ENCODE peak calls at places on chromosomes 7 and 10, in five cellular contexts. One of them, this sample, is unnamed.

GRCh38 chr7:29207023-29207422 is 12.4 kb downstream of the CHN2 start:
- DNase-seq in Peyer's patch: no peak
- DNase-seq in cardiac muscle cell: no peak
- DNase-seq in uterus: no peak
- DNase-seq in SK-N-SH: no peak
- DNase-seq in this sample: no peak

GRCh38 chr10:91312031-91312733 is 91.7 kb downstream of the PCGF5 start:
- DNase-seq in cardiac muscle cell: no peak
- DNase-seq in uterus: no peak
- DNase-seq in Peyer's patch: no peak
- DNase-seq in SK-N-SH: no peak
- DNase-seq in this sample: no peak

GRCh38 chr7:39504963-39505362 is 61.2 kb upstream of the YAE1 start:
- DNase-seq in SK-N-SH: no peak
- DNase-seq in cardiac muscle cell: peak; percentile 31
- DNase-seq in Peyer's patch: no peak
- DNase-seq in uterus: no peak
- DNase-seq in this sample: no peak

GRCh38 chr7:157690833-157691382 is 354.1 kb downstream of the DNAJB6 start:
- DNase-seq in uterus: no peak
- DNase-seq in SK-N-SH: peak; percentile 99
- DNase-seq in Peyer's patch: peak; percentile 57
- DNase-seq in cardiac muscle cell: peak; percentile 91
- DNase-seq in this sample: no peak

GRCh38 chr10:3464760-3465405 is 292.3 kb upstream of the PITRM1 start:
- DNase-seq in SK-N-SH: no peak
- DNase-seq in uterus: no peak
- DNase-seq in cardiac muscle cell: peak; percentile 62
- DNase-seq in Peyer's patch: no peak
- DNase-seq in this sample: no peak

GRCh38 chr7:127678947-127679346 is 27.0 kb downstream of the SND1 start:
- DNase-seq in Peyer's patch: no peak
- DNase-seq in cardiac muscle cell: peak; percentile 21
- DNase-seq in uterus: no peak
- DNase-seq in SK-N-SH: no peak
- DNase-seq in this sample: no peak

GRCh38 chr10:88156341-88156740 is 292.9 kb downstream of the PTEN start:
- DNase-seq in SK-N-SH: no peak
- DNase-seq in uterus: no peak
- DNase-seq in Peyer's patch: no peak
- DNase-seq in cardiac muscle cell: no peak
- DNase-seq in this sample: no peak

GRCh38 chr7:73742753-73743641 is 4.4 kb upstream of the ABHD11 start:
- DNase-seq in SK-N-SH: peak; percentile 44
- DNase-seq in cardiac muscle cell: no peak
- DNase-seq in uterus: no peak
- DNase-seq in Peyer's patch: peak; percentile 98
- DNase-seq in this sample: no peak

GRCh38 chr7:73715648-73716317 is 3.7 kb downstream of the STX1A start:
- DNase-seq in Peyer's patch: no peak
- DNase-seq in cardiac muscle cell: peak; percentile 83
- DNase-seq in uterus: no peak
- DNase-seq in SK-N-SH: no peak
- DNase-seq in this sample: no peak

GRCh38 chr10:124149681-124150080 is 56.3 kb upstream of the CHST15 start:
- DNase-seq in Peyer's patch: no peak
- DNase-seq in cardiac muscle cell: no peak
- DNase-seq in uterus: no peak
- DNase-seq in SK-N-SH: peak; percentile 41
- DNase-seq in this sample: no peak

GRCh38 chr10:121683803-121684202 is 85.6 kb upstream of the FGFR2 start:
- DNase-seq in uterus: no peak
- DNase-seq in Peyer's patch: no peak
- DNase-seq in cardiac muscle cell: no peak
- DNase-seq in SK-N-SH: peak; percentile 68
- DNase-seq in this sample: no peak

GRCh38 chr10:43955002-43955596 is 306.4 kb upstream of the ZNF32 start:
- DNase-seq in SK-N-SH: no peak
- DNase-seq in uterus: no peak
- DNase-seq in Peyer's patch: no peak
- DNase-seq in cardiac muscle cell: no peak
- DNase-seq in this sample: no peak

GRCh38 chr7:50953820-50954219 is 171.1 kb upstream of the GRB10 start:
- DNase-seq in Peyer's patch: no peak
- DNase-seq in cardiac muscle cell: peak; percentile 47
- DNase-seq in SK-N-SH: no peak
- DNase-seq in uterus: no peak
- DNase-seq in this sample: no peak

DNA sequence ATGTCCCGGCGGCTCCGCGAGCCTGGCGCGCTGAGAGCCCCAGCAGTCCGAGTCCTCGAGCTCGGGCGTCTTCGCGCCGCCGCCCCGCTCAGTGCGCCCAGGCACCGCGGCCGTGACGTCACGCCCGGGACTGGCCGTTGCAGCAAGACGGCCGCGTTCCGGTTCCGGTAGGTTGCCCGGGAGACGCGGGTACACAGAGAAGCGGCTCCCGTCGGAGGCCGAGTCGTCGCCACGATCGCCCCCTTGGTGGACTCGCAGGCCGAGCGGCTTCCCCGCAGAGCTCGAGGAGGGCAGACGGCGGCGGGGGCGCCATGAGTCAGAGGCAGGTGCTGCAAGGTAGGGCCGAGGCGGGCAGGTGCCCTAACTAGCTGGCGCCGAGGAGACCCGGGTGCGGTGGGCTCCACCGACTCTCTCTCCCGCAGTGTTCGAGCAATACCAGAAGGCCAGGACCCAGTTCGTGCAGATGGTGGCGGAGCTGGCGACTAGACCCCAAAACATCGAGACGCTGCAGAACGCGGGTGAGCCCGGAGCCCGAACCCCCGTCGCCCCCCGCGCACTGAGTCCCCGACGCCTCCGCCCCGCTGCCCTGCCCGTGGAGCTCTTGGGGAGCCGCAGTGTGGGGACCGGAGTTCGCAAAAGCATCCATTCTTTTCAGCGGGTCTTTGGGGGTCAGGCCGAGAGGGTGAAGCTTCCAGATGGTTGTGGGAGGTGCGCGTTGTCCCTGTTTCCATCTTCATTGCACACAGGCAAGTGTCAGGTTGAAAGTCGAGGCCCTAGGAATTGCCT is at the start of gene SPAG6:
- DNase-seq in SK-N-SH: peak; percentile 84
- DNase-seq in uterus: peak; percentile 22
- DNase-seq in cardiac muscle cell: peak; percentile 35
- DNase-seq in Peyer's patch: peak; percentile 59
- DNase-seq in this sample: no peak
- H3K27me3 ChIP-seq in SK-N-SH: peaks cover 33% of the 10 kb centered on the region
- H3K27me3 ChIP-seq in uterus: peaks cover 37% of the 10 kb centered on the region
- H3K27me3 ChIP-seq in cardiac muscle cell: peaks cover 96% of the 10 kb centered on the region
- H3K27me3 ChIP-seq in Peyer's patch: peaks cover 53% of the 10 kb centered on the region
- H3K27me3 ChIP-seq in this sample: peaks cover 69% of the 10 kb centered on the region

DNA sequence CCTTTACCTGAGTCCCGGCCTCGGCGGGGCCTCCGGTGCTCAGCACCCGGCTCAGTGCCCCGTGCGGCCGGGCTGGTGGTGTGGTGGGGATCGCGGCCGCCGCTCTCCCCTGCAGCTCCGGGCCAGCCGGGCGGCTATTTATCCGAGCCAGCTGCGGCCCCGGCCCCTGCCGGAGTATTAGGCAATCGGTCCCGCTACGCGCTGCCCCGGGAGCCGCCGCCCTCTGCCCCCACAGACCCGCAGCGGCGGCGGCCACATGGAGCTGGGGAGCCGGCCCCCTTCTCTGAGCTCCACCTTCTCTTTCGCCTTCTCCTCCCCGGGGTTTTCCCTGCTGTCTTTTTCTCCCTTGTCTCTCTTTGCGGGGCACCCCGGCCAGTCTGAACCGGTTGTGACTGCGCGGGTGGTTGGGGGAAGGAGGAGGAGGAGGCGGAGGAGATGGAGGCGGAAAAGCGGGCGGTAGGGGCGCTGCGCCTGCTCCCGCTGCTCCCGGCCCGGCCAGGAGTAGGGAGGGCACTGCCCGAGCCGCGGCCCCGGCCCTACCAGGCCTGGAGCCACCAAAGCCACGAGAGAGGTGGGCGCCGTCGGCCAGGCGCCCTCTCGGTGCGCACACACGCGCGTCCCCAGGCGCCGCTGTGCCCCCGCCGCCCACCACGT is at the start of gene SLC16A9:
- DNase-seq in Peyer's patch: peak; percentile 69
- DNase-seq in SK-N-SH: peak; percentile 93
- DNase-seq in cardiac muscle cell: peak; percentile 69
- DNase-seq in uterus: peak; percentile 77
- DNase-seq in this sample: no peak
- H3K27me3 ChIP-seq in Peyer's patch: no peaks in the 10 kb centered on the region
- H3K27me3 ChIP-seq in SK-N-SH: peaks cover 6% of the 10 kb centered on the region
- H3K27me3 ChIP-seq in cardiac muscle cell: peaks cover 18% of the 10 kb centered on the region
- H3K27me3 ChIP-seq in uterus: no peaks in the 10 kb centered on the region
- H3K27me3 ChIP-seq in this sample: peaks cover 31% of the 10 kb centered on the region

GRCh38 chr7:117873056-117873932 is at the start of gene CTTNBP2:
- DNase-seq in SK-N-SH: peak; percentile 75
- DNase-seq in cardiac muscle cell: peak; percentile 55
- DNase-seq in Peyer's patch: peak; percentile 71
- DNase-seq in uterus: peak; percentile 62
- DNase-seq in this sample: no peak
- H3K27me3 ChIP-seq in SK-N-SH: peaks cover 56% of the 10 kb centered on the region
- H3K27me3 ChIP-seq in cardiac muscle cell: no peaks in the 10 kb centered on the region
- H3K27me3 ChIP-seq in Peyer's patch: no peaks in the 10 kb centered on the region
- H3K27me3 ChIP-seq in uterus: no peaks in the 10 kb centered on the region
- H3K27me3 ChIP-seq in this sample: peaks cover 41% of the 10 kb centered on the region

DNA sequence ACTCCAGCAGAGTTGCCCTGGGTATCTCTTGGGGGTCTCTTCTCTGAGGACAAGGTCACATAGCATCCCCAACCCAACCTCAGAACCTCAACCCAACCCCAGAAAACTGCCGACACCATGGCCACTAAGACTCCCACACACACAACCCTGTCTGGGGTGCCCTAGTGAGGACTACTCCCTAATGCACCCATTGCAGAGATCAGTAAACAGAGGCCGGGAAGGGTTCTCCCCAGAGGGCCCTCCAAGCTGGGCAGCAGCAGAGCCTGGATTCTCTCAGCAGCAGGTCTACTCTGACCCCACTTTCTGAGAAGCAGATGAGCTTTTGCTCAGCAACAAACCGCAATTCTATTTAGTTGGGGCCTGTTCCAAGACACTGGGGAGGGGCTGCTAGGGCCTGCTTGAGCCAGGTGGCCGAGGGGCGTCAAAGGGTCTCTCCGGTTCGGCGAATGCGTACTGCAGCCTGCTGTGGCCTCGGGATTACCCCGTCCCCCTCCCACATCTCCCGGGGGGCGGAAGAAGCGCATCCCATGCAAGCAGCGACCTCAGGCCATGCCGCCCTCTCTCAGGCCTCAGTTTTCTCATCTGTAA is 828 bp downstream of the OGDHL start:
- DNase-seq in cardiac muscle cell: no peak
- DNase-seq in SK-N-SH: no peak
- DNase-seq in uterus: no peak
- DNase-seq in Peyer's patch: no peak
- DNase-seq in this sample: no peak
- H3K27me3 ChIP-seq in cardiac muscle cell: peaks cover 7% of the 10 kb centered on the region
- H3K27me3 ChIP-seq in SK-N-SH: no peaks in the 10 kb centered on the region
- H3K27me3 ChIP-seq in uterus: no peaks in the 10 kb centered on the region
- H3K27me3 ChIP-seq in Peyer's patch: no peaks in the 10 kb centered on the region
- H3K27me3 ChIP-seq in this sample: peaks cover 41% of the 10 kb centered on the region